ENCODE peak calls at places on chromosomes 7 and 10, in five cellular contexts. X is right cardiac atrium, U is endothelial cell of umbilical vein, V is fibroblast of the aortic adventitia, Q is HCT116. B is an unnamed sample.

GRCh38 chr7:27187702-27188665 is 3.0 kb upstream of the HOXA11 start:
- DNase-seq in U (no peak), Q (no peak), X (peak), V (no peak), B (no peak)

GRCh38 chr10:50992972-50993766 is 81.1 kb upstream of the PRKG1 start:
- DNase-seq in X (peak), V (peak), Q (no peak), U (no peak), B (no peak)

GRCh38 chr7:116990056-116990455 is 36.8 kb downstream of the ST7 start:
- DNase-seq in Q (no peak), X (no peak), U (no peak), V (no peak), B (no peak)

GRCh38 chr7:43044521-43044920 is 67.9 kb upstream of the HECW1 start:
- DNase-seq in U (no peak), Q (no peak), V (no peak), X (no peak), B (no peak)

GRCh38 chr10:53153831-53154230 is 381.2 kb upstream of the MBL2 start:
- DNase-seq in U (no peak), X (no peak), V (no peak), Q (no peak), B (no peak)

GRCh38 chr10:4054651-4055435 is 269.8 kb upstream of the KLF6 start:
- DNase-seq in X (no peak), U (no peak), V (no peak), Q (no peak), B (no peak)

GRCh38 chr7:17985473-17986239 is 42.0 kb downstream of the PRPS1L1 start:
- DNase-seq in V (no peak), X (no peak), Q (no peak), U (no peak), B (no peak)

GRCh38 chr7:44378744-44379143 is 53.4 kb upstream of the CAMK2B start:
- DNase-seq in X (no peak), U (peak), Q (no peak), V (peak), B (no peak)

GRCh38 chr10:38010150-38010903 is at the start of gene ZNF33A:
- DNase-seq in V (peak), X (peak), Q (peak), U (peak), B (peak)

GRCh38 chr7:45574521-45575500 is 643 bp downstream of the ADCY1 start:
- DNase-seq in X (peak), Q (no peak), U (peak), V (peak), B (no peak)

GRCh38 chr7:45601094-45601493 is 26.9 kb downstream of the ADCY1 start:
- DNase-seq in U (no peak), X (no peak), Q (no peak), V (no peak), B (no peak)

GRCh38 chr7:131692131-131692960 is 135.9 kb upstream of the PODXL start:
- DNase-seq in X (peak), Q (peak), U (peak), V (peak), B (peak)

GRCh38 chr7:137480824-137481365 is 137.4 kb upstream of the PTN start:
- DNase-seq in Q (no peak), U (no peak), X (no peak), V (no peak), B (no peak)

GRCh38 chr10:121754667-121755066 is 156.4 kb upstream of the FGFR2 start:
- DNase-seq in U (no peak), X (no peak), V (peak), Q (no peak), B (no peak)

GRCh38 chr10:48798486-48799254 is 114.0 kb downstream of the WDFY4 start:
- DNase-seq in V (no peak), X (no peak), Q (no peak), U (peak), B (no peak)

GRCh38 chr10:33163941-33164824 is 170.3 kb downstream of the NRP1 start:
- DNase-seq in X (no peak), U (peak), V (no peak), Q (no peak), B (no peak)

GRCh38 chr10:126431816-126432215 is 43.5 kb upstream of the ADAM12 start:
- DNase-seq in X (no peak), V (no peak), Q (no peak), U (no peak), B (no peak)

GRCh38 chr10:75904499-75905283 is 473.3 kb downstream of the LRMDA start:
- DNase-seq in V (no peak), Q (no peak), U (no peak), X (no peak), B (no peak)

GRCh38 chr10:47354162-47354561 is 6.0 kb downstream of the RBP3 start:
- DNase-seq in X (no peak), V (peak), U (no peak), Q (no peak), B (no peak)

GRCh38 chr10:65377687-65378086 is 1548.1 kb upstream of the LRRTM3 start:
- DNase-seq in V (no peak), Q (no peak), U (no peak), X (no peak), B (no peak)

DNA sequence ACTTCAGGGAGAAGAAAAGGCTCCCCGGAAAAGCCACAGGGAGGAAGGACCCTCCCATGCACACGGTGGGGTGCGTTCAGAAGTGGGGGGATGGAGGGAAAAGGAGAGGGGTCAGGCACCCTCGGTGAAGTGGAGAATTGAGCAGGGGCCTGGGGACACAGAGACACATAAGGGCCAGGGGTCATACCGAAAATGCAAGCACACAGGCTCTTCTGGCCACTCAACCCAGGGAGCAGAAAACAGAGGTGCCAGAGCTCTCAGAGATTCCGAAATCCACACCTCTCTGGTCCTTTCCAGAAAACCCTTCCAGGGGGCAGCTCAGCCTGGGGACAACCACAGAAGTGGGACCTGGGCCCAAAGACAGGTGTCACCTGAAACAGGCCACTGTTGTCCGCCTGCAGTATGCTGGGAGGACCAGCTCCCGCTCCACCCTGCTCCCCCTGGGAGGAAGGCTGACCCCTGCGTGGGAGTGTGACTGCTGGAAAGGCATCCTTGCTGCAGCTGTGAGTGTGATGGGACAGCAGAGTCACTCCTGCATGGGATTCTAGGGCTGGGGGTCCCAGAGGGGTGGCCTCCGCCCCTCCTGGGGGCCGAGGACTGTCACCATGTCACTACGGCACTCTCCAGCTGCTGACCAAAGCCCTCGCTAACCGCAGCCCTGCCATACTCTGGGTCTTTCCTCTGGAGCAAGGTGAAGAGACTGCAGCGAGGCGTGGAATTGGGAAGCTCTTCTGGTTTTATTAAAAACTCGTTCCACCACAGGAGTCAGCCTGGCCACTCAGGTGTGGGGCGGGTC is 63.1 kb downstream of the TMEM209 start:
- DNase-seq in U (no peak), Q (no peak), V (no peak), X (peak), B (no peak)
- H3K4me3 ChIP-seq in U (no peak), Q (no peak), V (peak), X (peak), B (peak)

GRCh38 chr7:108311446-108312168 is 144.6 kb downstream of the NRCAM start:
- DNase-seq in U (peak), Q (no peak), V (peak), X (no peak), B (no peak)

GRCh38 chr7:108313086-108313485 is 143.2 kb downstream of the NRCAM start:
- DNase-seq in Q (no peak), U (peak), V (no peak), X (no peak), B (no peak)

GRCh38 chr7:108308913-108309312 is 147.3 kb downstream of the NRCAM start:
- DNase-seq in X (no peak), Q (no peak), V (peak), U (peak), B (no peak)

GRCh38 chr7:108308276-108308675 is 148.0 kb downstream of the NRCAM start:
- DNase-seq in X (no peak), Q (no peak), V (no peak), U (no peak), B (no peak)

GRCh38 chr7:108310351-108310750 is 145.9 kb downstream of the NRCAM start:
- DNase-seq in V (peak), Q (no peak), U (peak), X (no peak), B (no peak)
- H3K4me3 ChIP-seq in V (no peak), Q (no peak), U (no peak), X (no peak), B (no peak)

GRCh38 chr10:110219884-110220283 is 12.5 kb downstream of the MXI1 start:
- DNase-seq in X (no peak), Q (no peak), U (no peak), V (no peak), B (no peak)

GRCh38 chr10:110222896-110223675 is 15.7 kb downstream of the MXI1 start:
- DNase-seq in X (no peak), Q (no peak), U (no peak), V (no peak), B (no peak)

GRCh38 chr10:110220383-110220782 is 13.0 kb downstream of the MXI1 start:
- DNase-seq in V (no peak), Q (no peak), X (peak), U (no peak), B (peak)

GRCh38 chr10:110221721-110222261 is 14.4 kb downstream of the MXI1 start:
- DNase-seq in V (peak), Q (peak), X (peak), U (peak), B (peak)

DNA sequence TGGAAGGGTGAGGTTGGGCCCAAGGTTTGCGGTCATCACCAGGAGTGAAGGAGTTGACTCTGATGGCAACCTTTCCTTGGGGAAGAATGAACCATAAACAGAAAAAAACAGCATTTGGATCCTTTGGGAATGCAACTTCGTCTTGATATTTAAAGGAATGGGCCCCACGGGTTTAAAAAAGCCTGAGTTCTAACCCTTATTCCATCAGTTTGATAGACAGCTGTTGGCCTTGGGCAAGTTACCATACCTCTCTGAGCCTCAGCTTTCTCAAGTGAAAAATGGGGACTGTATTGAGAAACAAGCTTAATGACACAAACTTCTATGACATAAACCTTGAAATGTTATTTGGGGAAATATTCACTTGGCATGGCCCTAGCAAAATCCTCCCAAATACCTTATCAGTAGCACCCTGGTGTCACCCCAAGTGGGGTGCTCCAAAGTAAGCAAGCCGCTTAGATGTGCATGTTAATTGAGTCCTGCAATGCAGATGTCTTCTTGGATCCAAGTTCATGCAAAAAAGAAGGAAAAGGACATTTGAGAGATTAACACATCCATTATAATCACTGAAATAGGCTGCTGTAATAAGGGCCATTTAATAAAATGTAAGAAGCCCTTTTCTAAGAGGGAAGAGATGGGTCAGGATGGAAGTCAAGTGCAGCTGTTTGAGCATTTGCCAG is 13.8 kb downstream of the MXI1 start:
- DNase-seq in U (no peak), X (no peak), Q (no peak), V (no peak), B (no peak)
- H3K4me3 ChIP-seq in U (no peak), X (peak), Q (peak), V (peak), B (peak)

GRCh38 chr10:24256619-24257018 is 47.7 kb downstream of the KIAA1217 start:
- DNase-seq in U (no peak), V (peak), X (no peak), Q (no peak), B (no peak)
- H3K4me3 ChIP-seq in U (no peak), V (no peak), X (no peak), Q (no peak), B (no peak)

GRCh38 chr10:93437000-93437945 is 44.9 kb downstream of the MYOF start:
- DNase-seq in U (peak), V (peak), Q (peak), X (peak), B (peak)
- H3K4me3 ChIP-seq in U (no peak), V (peak), Q (peak), X (no peak), B (peak)